ENCODE peak calls at places on chromosomes 7 and 10, in six cellular contexts. O is uterus, Y is cardiac muscle cell, T is OCI-LY7, X is hepatocyte, M is DND-41. Z is an unnamed sample. For H3K4me1 and H3K36me3, the result is how much of the 10 kb centered on the place peaks cover.

GRCh38 chr7:31553636-31554035 is 39.7 kb downstream of the ITPRID1 start:
- DNase-seq in O (no peak), Y (no peak), T (no peak), X (peak), M (no peak), Z (no peak)

GRCh38 chr10:50946991-50947781 is 61.8 kb upstream of the A1CF start:
- DNase-seq in O (no peak), Y (peak), T (no peak), X (no peak), M (no peak), Z (no peak)

GRCh38 chr7:142889825-142890224 is 4.3 kb upstream of the TRPV6 start:
- DNase-seq in O (no peak), Y (no peak), T (no peak), X (peak), M (no peak), Z (no peak)

GRCh38 chr10:13099144-13099665 is 758 bp upstream of the OPTN start:
- DNase-seq in O (peak), Y (peak), T (peak), X (peak), M (peak), Z (peak)

GRCh38 chr7:134827436-134827835 is 48.0 kb downstream of the CALD1 start:
- DNase-seq in O (no peak), Y (no peak), T (no peak), X (no peak), M (no peak), Z (no peak)

GRCh38 chr7:129855234-129855673 is 97.5 kb downstream of the UBE2H start:
- DNase-seq in O (peak), Y (peak), T (no peak), X (peak), M (no peak), Z (no peak)

GRCh38 chr10:89476676-89477075 is 58.7 kb downstream of the SLC16A12 start:
- DNase-seq in O (no peak), Y (peak), T (no peak), X (no peak), M (no peak), Z (peak)

GRCh38 chr7:91628742-91629141 is 251.8 kb downstream of the MTERF1 start:
- DNase-seq in O (no peak), Y (peak), T (no peak), X (no peak), M (no peak), Z (no peak)

GRCh38 chr7:50657341-50657873 is 92.2 kb upstream of the DDC start:
- DNase-seq in O (peak), Y (peak), T (no peak), X (peak), M (no peak), Z (peak)

GRCh38 chr10:92830478-92831389 is 17.6 kb upstream of the EXOC6 start:
- DNase-seq in O (no peak), Y (no peak), T (peak), X (no peak), M (peak), Z (no peak)

GRCh38 chr10:11178606-11179221 is 161.0 kb downstream of the CELF2 start:
- DNase-seq in O (no peak), Y (peak), T (peak), X (peak), M (peak), Z (no peak)

GRCh38 chr7:4241791-4242190 is 440.3 kb upstream of the FOXK1 start:
- DNase-seq in O (no peak), Y (no peak), T (no peak), X (no peak), M (no peak), Z (no peak)

GRCh38 chr10:104580774-104581675 is 60.1 kb upstream of the SORCS3 start:
- DNase-seq in O (peak), Y (peak), T (peak), X (peak), M (peak), Z (peak)

GRCh38 chr10:125473138-125473793 is 209.7 kb downstream of the TEX36 start:
- DNase-seq in O (no peak), Y (no peak), T (no peak), X (no peak), M (no peak), Z (no peak)

GRCh38 chr7:106031271-106032029 is 68.4 kb downstream of the CDHR3 start:
- DNase-seq in O (peak), Y (peak), T (no peak), X (peak), M (no peak), Z (no peak)

GRCh38 chr7:66693331-66693730 is 47.2 kb upstream of the RABGEF1 start:
- DNase-seq in O (no peak), Y (no peak), T (no peak), X (no peak), M (no peak), Z (no peak)

GRCh38 chr10:124678566-124679240 is 65.5 kb downstream of the FAM53B start:
- DNase-seq in O (no peak), Y (no peak), T (no peak), X (no peak), M (peak), Z (peak)

GRCh38 chr10:14378387-14378960 is 47.8 kb upstream of the FRMD4A start:
- DNase-seq in O (no peak), Y (no peak), T (no peak), X (no peak), M (no peak), Z (no peak)

GRCh38 chr10:30365278-30365677 is 16.2 kb upstream of the MTPAP start:
- DNase-seq in O (no peak), Y (no peak), T (no peak), X (no peak), M (no peak), Z (no peak)

GRCh38 chr10:131972474-131973071 is 9.2 kb downstream of the BNIP3 start:
- DNase-seq in O (no peak), Y (peak), T (no peak), X (no peak), M (peak), Z (peak)

GRCh38 chr10:44313706-44314307 is 71.1 kb downstream of the CXCL12 start:
- DNase-seq in O (no peak), Y (no peak), T (no peak), X (no peak), M (no peak), Z (no peak)

GRCh38 chr7:135316648-135317313 is 83.1 kb downstream of the STRA8 start:
- DNase-seq in O (no peak), Y (peak), T (no peak), X (no peak), M (no peak), Z (no peak)

GRCh38 chr7:27923308-27923980 is 183.5 kb downstream of the TAX1BP1 start:
- DNase-seq in O (no peak), Y (peak), T (peak), X (no peak), M (no peak), Z (peak)

GRCh38 chr10:94123253-94123995 is 129.7 kb downstream of the PLCE1 start:
- DNase-seq in O (no peak), Y (peak), T (no peak), X (peak), M (no peak), Z (no peak)

GRCh38 chr10:35329520-35329919 is 6.8 kb upstream of the CCNY start:
- DNase-seq in O (no peak), Y (no peak), T (no peak), X (no peak), M (no peak), Z (no peak)

GRCh38 chr7:43721193-43721806 is 8.0 kb downstream of the COA1 start:
- DNase-seq in O (no peak), Y (peak), T (peak), X (peak), M (no peak), Z (no peak)

GRCh38 chr7:40232242-40232929 is 97.6 kb downstream of the SUGCT start:
- DNase-seq in O (peak), Y (peak), T (peak), X (peak), M (peak), Z (no peak)

GRCh38 chr7:159165352-159165751 is 20.7 kb upstream of the VIPR2 start:
- DNase-seq in O (no peak), Y (no peak), T (no peak), X (no peak), M (no peak), Z (no peak)

GRCh38 chr7:55278321-55278720 is 86.8 kb upstream of the LANCL2 start:
- DNase-seq in O (no peak), Y (no peak), T (no peak), X (no peak), M (no peak), Z (no peak)

GRCh38 chr7:2612445-2613112 is 19.2 kb upstream of the TTYH3 start:
- DNase-seq in O (no peak), Y (no peak), T (peak), X (no peak), M (no peak), Z (peak)

GRCh38 chr10:480498-480927 is 209.0 kb downstream of the DIP2C start:
- DNase-seq in O (no peak), Y (no peak), T (no peak), X (no peak), M (no peak), Z (peak)
- H3K4me1 ChIP-seq in O (under half), Y (under half), T (under half), X (under half), M (under half), Z (under half)

GRCh38 chr10:123140164-123140982 is 4.6 kb downstream of the HMX3 start:
- DNase-seq in O (no peak), Y (no peak), T (no peak), X (no peak), M (no peak), Z (no peak)
- TF ChIP-seq CTCF in O (no peak), Y (no peak), T (peak), X (peak), M (no peak), Z (no peak)

DNA sequence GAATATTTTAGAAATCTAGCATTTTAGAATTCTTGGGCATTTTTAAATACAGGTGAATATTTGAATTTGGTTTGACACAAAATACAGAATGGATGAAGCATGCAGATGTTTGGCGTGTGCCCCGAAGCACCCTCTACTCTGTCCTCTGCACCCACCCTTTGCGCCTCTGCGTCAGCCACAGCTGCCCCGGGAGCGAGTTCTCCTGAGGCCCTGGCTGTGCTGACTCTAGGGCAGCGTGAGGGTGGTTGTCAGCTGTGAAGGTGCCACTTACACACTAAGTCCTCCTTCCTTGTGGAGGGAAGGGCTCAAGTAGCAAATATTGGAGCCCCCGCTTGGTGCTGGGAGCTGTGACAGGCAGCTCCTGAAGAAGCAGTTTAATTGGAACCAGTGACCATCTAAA is 48.4 kb downstream of the DAGLB start:
- DNase-seq in O (no peak), Y (no peak), T (no peak), X (no peak), M (no peak), Z (no peak)
- H3K36me3 ChIP-seq in O (under half), Y (under half), T (half or more), X (under half), M (half or more), Z (under half)

GRCh38 chr10:80484677-80485409 is 30.7 kb downstream of the TSPAN14 start:
- DNase-seq in O (no peak), Y (no peak), T (no peak), X (no peak), M (no peak), Z (no peak)
- H3K4me1 ChIP-seq in O (under half), Y (under half), T (under half), X (under half), M (under half), Z (under half)

DNA sequence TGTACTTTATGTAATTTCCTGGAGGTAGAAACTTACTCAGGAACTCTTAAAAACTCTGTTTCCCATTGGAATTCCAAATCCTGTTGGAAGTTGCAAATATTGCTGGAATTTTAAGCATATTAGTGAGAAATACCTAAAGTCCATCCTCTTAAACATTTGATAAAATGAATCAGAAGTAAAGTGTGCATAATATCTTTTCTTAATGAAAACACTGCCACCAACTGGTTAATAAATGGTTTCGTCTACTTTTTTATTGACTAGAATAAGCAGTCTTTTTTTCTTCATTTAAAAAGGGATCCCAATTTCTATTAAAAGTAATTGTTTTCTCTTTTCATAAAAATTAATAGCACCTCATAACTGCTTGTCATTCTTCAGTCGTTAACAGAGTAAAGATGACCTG is 28.3 kb downstream of the NPS start:
- DNase-seq in O (no peak), Y (peak), T (no peak), X (no peak), M (no peak), Z (no peak)
- TF ChIP-seq CTCF in O (no peak), Y (no peak), T (peak), X (peak), M (peak), Z (no peak)

GRCh38 chr7:100093925-100094486 is 5.2 kb downstream of the COPS6 start:
- DNase-seq in O (no peak), Y (no peak), T (no peak), X (no peak), M (no peak), Z (no peak)

GRCh38 chr7:100091411-100092181 is 2.8 kb downstream of the COPS6 start:
- DNase-seq in O (no peak), Y (no peak), T (peak), X (no peak), M (peak), Z (no peak)

GRCh38 chr7:100095289-100095688 is 5.9 kb downstream of the MCM7 start:
- DNase-seq in O (no peak), Y (no peak), T (no peak), X (no peak), M (no peak), Z (no peak)

GRCh38 chr7:100093498-100093897 is 4.7 kb downstream of the COPS6 start:
- DNase-seq in O (no peak), Y (no peak), T (no peak), X (no peak), M (no peak), Z (no peak)

DNA sequence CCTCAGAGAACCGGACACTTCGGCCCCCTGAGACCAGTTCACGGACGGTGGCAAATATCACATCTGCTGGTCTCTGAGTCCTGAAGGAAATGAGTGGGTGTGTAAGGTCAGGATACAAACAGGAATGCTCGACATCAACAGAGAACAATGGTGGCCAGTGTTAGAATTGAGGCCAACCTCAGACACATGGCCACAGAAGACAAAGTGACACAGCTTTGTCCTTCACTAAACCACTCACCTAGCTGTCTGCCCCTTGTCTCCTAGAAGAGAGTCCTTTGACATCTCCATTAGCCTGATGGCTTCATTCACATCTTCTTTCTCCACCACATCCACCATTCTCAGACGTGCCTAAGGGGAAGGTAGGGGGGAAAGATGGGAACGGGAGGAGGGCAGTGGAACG is 4.3 kb downstream of the COPS6 start:
- DNase-seq in O (no peak), Y (no peak), T (no peak), X (no peak), M (no peak), Z (no peak)
- H3K36me3 ChIP-seq in O (under half), Y (half or more), T (half or more), X (under half), M (half or more), Z (under half)

DNA sequence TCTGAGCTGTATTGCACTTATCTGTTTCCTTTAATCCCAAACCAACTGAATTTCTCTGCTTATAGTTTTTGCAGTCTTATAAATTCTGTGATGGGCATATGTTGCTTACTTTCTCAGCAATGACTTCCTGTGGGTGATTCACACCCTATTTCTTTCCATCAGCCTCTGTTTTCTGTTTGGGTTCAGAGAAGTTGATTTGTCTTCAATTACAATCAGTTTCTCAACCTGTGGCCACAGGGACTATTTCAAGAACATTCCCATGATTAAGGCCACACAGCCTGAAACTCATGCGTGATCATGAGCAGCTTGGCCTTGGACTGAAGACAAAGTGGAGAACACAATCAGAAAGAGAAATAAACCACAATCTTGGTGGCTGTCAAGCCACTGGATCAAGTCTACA is 1174.6 kb upstream of the C7orf33 start:
- DNase-seq in O (no peak), Y (no peak), T (no peak), X (no peak), M (no peak), Z (no peak)
- H3K4me1 ChIP-seq in O (under half), Y (under half), T (under half), X (under half), M (under half), Z (under half)

GRCh38 chr7:84191842-84192241 is 2.7 kb downstream of the SEMA3A start:
- DNase-seq in O (no peak), Y (no peak), T (no peak), X (no peak), M (no peak), Z (no peak)

GRCh38 chr7:84193787-84194186 is 802 bp downstream of the SEMA3A start:
- DNase-seq in O (no peak), Y (no peak), T (no peak), X (no peak), M (no peak), Z (no peak)

GRCh38 chr7:84195295-84196006 is 862 bp upstream of the SEMA3A start:
- DNase-seq in O (no peak), Y (no peak), T (no peak), X (no peak), M (no peak), Z (no peak)

GRCh38 chr7:84196007-84196551 is 1.5 kb upstream of the SEMA3A start:
- DNase-seq in O (no peak), Y (peak), T (no peak), X (peak), M (no peak), Z (no peak)

DNA sequence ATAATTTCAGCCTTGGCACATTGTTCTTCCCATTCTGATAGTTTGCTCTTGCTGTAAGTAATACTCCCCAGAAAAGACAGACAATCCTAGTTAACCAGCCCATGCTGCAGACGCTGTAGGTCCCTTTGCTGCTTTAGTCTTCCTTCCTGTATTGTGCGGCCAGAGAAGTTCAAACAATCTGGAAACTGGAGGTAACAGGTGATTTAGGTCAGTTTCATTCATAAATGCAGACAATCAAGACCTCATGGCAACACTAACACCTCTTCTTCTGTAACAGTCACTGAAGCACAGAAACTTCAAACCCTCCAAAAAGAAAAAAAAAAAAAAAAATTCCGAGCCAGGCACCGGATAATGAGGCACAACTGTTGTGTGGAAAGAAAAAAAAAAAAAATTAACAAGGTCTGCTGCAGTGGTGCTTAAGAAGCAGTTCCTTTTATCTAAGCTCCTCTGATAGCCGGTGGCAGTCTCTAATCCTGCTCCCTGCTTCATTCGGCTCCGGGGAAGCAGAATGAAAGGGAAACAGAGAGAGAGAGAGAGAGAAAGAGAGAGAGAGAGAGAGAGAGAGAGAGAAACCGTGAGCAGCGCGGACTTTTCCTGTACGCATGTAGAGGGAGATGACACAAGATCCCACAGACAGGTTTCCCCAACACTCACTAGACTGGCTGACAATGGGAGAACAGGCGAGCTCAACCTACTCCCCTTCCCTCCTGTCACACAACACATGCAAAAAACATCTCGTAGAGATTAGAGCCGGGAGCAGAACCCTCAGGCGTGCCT is at the start of gene SEMA3A:
- DNase-seq in O (peak), Y (peak), T (no peak), X (peak), M (peak), Z (no peak)
- TF ChIP-seq CTCF in O (no peak), Y (no peak), T (no peak), X (peak), M (no peak), Z (peak)

GRCh38 chr10:77993612-77994011 is 35.7 kb downstream of the POLR3A start:
- DNase-seq in O (no peak), Y (no peak), T (no peak), X (no peak), M (no peak), Z (no peak)
- H3K36me3 ChIP-seq in O (under half), Y (under half), T (half or more), X (under half), M (half or more), Z (under half)